ENCODE peak calls at places on chromosomes 13 and 19, in six cellular contexts. Z is heart left ventricle, W is tibial artery, V is neural progenitor cell, K is A673, G is GM13977. U is an unnamed sample.

GRCh38 chr13:48158290-48158689 is 63.4 kb upstream of the MED4 start:
- DNase-seq in V (no peak), W (no peak), K (peak), Z (no peak), G (no peak), U (no peak)

GRCh38 chr13:111980146-111980929 is 86.6 kb upstream of the SOX1 start:
- DNase-seq in W (no peak), G (no peak), Z (no peak), K (no peak), V (no peak), U (no peak)

GRCh38 chr19:46700704-46701103 is 16.2 kb downstream of the PRKD2 start:
- DNase-seq in V (no peak), Z (no peak), K (no peak), W (no peak), G (no peak), U (no peak)

GRCh38 chr13:41495044-41495443 is 37.7 kb downstream of the RGCC start:
- DNase-seq in W (no peak), Z (peak), K (no peak), G (no peak), V (peak), U (no peak)

GRCh38 chr13:108595416-108596257 is 33.8 kb upstream of the MYO16 start:
- DNase-seq in G (no peak), Z (no peak), K (no peak), W (no peak), V (peak), U (no peak)

GRCh38 chr19:44813331-44814131 is 4.6 kb downstream of the BCAM start:
- DNase-seq in W (no peak), V (no peak), Z (no peak), G (no peak), K (no peak), U (no peak)

GRCh38 chr13:73198888-73199497 is 140.2 kb downstream of the KLF5 start:
- DNase-seq in G (no peak), V (no peak), W (no peak), K (no peak), Z (no peak), U (no peak)

GRCh38 chr13:33279414-33279813 is 6.1 kb downstream of the STARD13 start:
- DNase-seq in G (no peak), K (no peak), W (no peak), V (no peak), Z (no peak), U (no peak)

GRCh38 chr19:45419396-45419795 is 4.3 kb downstream of the ERCC1 start:
- DNase-seq in V (no peak), W (peak), K (no peak), Z (no peak), G (peak), U (peak)

GRCh38 chr13:114100446-114101320 is 31.7 kb downstream of the RASA3 start:
- DNase-seq in G (no peak), K (no peak), Z (peak), V (no peak), W (peak), U (peak)

GRCh38 chr19:16394681-16395375 is 70.2 kb downstream of the KLF2 start:
- DNase-seq in G (no peak), V (no peak), Z (no peak), K (no peak), W (no peak), U (no peak)

GRCh38 chr19:294819-295686 is 3.9 kb upstream of the PLPP2 start:
- DNase-seq in K (peak), W (no peak), V (peak), G (peak), Z (no peak), U (peak)

GRCh38 chr13:41344358-41344757 is 33.3 kb downstream of the NAA16 start:
- DNase-seq in W (no peak), K (no peak), V (no peak), Z (no peak), G (no peak), U (no peak)

GRCh38 chr13:90414691-90415596 is 932.5 kb upstream of the MIR17HG start:
- DNase-seq in W (no peak), Z (no peak), K (peak), V (no peak), G (no peak), U (no peak)

GRCh38 chr13:21413013-21413412 is 46.1 kb downstream of the ZDHHC20 start:
- DNase-seq in K (no peak), Z (no peak), G (no peak), W (no peak), V (no peak), U (no peak)

GRCh38 chr13:112760440-112760839 is 70.6 kb downstream of the ATP11A start:
- DNase-seq in K (no peak), G (no peak), Z (no peak), V (no peak), W (no peak), U (no peak)

GRCh38 chr13:99281811-99282263 is 23.7 kb upstream of the GPR18 start:
- DNase-seq in K (no peak), G (peak), Z (peak), W (peak), V (no peak), U (peak)

DNA sequence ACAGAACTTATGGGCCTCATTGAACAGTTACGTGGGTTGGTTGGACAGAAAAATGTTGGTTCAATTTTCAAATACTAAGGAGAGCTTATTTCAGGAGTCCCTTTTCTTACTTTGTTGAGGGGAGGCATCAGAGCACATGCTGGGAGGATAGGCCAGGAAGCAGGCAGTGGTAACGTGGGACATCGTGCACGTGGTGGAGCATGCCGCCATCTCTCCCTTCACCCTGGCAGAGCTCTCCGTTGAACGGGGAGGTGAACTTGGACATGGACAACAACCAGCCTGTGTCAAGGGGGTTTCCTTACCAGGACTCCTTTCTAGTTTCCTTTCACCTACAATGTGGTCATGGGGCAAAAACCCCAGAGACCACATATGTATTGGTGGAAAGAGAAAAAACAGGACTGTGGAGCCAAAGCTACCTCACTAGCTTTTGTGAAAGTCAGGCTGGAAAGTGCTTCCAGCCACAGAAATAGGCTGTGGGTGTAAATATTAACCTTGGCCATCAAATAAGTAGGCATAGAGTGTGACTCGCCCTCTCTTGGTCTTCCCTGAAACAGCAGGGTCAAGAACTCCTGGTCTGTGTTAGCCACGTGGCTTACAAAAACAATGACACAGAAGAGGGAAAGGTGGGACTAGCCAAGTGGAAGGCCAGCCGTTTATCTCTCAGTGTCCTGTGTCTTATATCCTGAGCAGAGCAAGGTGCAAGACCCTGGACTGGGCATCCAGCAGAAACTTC is 14.4 kb downstream of the MICOS13 start:
- DNase-seq in G (peak), Z (no peak), W (no peak), K (no peak), V (no peak), U (no peak)
- TF ChIP-seq CTCF in G (peak), Z (no peak), W (no peak), K (no peak), V (no peak), U (no peak)

GRCh38 chr13:50576156-50576555 is 267.3 kb downstream of the DLEU7 start:
- DNase-seq in V (no peak), G (no peak), Z (no peak), K (no peak), W (no peak), U (no peak)

GRCh38 chr13:50577806-50578205 is 265.7 kb downstream of the DLEU7 start:
- DNase-seq in V (no peak), W (no peak), G (no peak), K (no peak), Z (no peak), U (no peak)

GRCh38 chr13:50581586-50582196 is 261.8 kb downstream of the DLEU7 start:
- DNase-seq in G (no peak), K (no peak), V (no peak), W (no peak), Z (no peak), U (no peak)

GRCh38 chr13:50584856-50585580 is 258.5 kb downstream of the DLEU7 start:
- DNase-seq in K (peak), V (peak), W (no peak), Z (no peak), G (no peak), U (no peak)

DNA sequence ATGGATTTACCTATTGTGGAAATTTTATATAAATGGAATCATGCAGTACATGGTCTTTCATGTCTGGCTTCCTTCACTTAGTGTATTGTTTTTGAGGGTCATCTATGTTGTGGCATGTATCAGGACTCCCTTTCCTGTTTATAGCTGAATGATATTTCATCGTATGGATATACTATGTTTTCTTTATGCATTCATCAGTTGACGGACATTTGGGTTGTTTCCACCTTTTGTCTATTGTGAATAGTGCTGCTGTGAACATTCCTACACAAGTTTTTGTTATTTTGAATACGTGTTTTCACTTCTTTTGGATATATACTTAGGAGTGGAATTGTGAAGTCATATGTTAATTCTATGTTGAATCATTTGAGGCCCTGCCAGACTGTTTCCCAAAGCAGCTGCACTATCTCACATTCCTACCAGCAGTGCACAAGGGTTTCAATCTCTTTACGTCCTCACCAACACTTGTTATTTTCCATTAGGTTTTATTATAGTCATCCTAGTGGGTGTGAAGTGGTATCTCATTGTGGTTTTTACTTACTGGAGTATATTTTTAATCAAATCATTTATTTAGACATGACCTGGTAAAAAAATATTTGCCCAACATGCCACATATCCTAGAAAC is 262.7 kb downstream of the DLEU7 start:
- DNase-seq in K (no peak), V (no peak), Z (no peak), W (no peak), G (no peak), U (no peak)
- TF ChIP-seq CTCF in K (no peak), V (no peak), Z (peak), W (no peak), G (no peak), U (no peak)

GRCh38 chr19:2252481-2253105 is 3.5 kb downstream of the AMH start:
- DNase-seq in V (peak), Z (no peak), G (peak), W (no peak), K (no peak), U (peak)

GRCh38 chr19:2254052-2254872 is 2.0 kb downstream of the JSRP1 start:
- DNase-seq in G (no peak), K (no peak), V (peak), Z (no peak), W (no peak), U (no peak)

GRCh38 chr19:2251577-2252480 is 2.7 kb downstream of the AMH start:
- DNase-seq in K (no peak), W (no peak), V (no peak), G (peak), Z (no peak), U (peak)

GRCh38 chr19:2255112-2255845 is 938 bp downstream of the JSRP1 start:
- DNase-seq in Z (no peak), K (no peak), V (no peak), W (no peak), G (no peak), U (peak)

DNA sequence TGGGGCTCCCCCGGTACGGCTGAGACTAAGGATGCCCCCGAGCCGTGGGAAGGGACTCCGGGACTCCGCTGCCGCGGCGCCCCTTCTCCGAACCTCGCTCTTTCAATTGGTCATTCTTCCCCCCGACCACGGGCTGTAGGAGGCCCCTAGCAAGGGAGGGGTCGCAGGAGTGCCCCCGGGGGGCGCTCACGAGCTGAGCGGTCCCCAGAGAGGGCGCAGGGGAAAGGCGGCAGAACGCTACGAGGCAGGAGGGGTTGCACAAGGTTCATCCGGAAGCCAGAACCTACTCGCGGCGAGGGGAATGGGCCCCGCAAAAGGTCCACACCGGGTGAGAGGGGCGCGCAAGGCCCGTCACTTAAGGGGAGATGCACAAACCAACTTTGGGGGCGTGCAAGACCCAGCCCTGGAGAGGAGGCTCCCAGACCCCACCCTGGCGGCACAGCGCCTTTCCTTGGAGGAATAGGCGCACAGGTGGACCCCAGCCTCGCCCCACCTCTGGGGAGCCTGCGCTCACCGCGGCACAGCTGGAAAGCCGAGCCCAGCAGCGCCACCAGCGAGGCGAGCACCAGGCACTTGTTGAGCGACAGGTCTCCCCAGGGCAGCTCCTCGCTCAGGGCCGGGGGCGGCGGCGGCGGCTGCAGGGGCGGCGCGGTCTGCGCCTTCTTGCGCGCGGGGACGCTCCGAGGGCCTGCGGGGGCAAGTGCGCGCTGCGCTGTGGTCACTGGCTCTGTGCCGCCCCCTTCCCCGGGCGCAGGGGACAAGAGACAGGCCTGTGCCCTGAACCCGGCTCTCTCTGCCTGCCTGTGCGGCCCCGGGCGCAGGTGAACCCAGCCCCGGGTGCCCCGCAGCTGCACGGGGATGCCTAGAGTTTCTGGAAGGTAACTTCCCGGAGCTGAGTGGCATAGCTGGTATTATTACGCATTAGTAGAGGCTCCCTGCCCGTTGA is 2.8 kb downstream of the JSRP1 start:
- DNase-seq in K (no peak), G (peak), V (peak), Z (no peak), W (no peak), U (peak)
- TF ChIP-seq CTCF in K (peak), G (peak), V (peak), Z (no peak), W (no peak), U (peak)

GRCh38 chr19:18291019-18291524 is 9.7 kb upstream of the JUND start:
- DNase-seq in V (no peak), W (no peak), G (no peak), Z (no peak), K (no peak), U (peak)
- TF ChIP-seq CTCF in V (no peak), W (no peak), G (no peak), Z (no peak), K (no peak), U (no peak)

GRCh38 chr13:66354880-66355279 is 875.3 kb downstream of the PCDH9 start:
- DNase-seq in K (no peak), V (no peak), W (no peak), G (no peak), Z (no peak), U (no peak)

GRCh38 chr13:66349945-66350344 is 880.2 kb downstream of the PCDH9 start:
- DNase-seq in V (no peak), W (no peak), G (no peak), Z (no peak), K (no peak), U (no peak)

GRCh38 chr13:66358564-66358963 is 871.6 kb downstream of the PCDH9 start:
- DNase-seq in G (no peak), V (no peak), K (no peak), W (no peak), Z (no peak), U (no peak)

GRCh38 chr13:66348745-66349720 is 881.1 kb downstream of the PCDH9 start:
- DNase-seq in V (no peak), W (no peak), G (no peak), K (no peak), Z (peak), U (no peak)

DNA sequence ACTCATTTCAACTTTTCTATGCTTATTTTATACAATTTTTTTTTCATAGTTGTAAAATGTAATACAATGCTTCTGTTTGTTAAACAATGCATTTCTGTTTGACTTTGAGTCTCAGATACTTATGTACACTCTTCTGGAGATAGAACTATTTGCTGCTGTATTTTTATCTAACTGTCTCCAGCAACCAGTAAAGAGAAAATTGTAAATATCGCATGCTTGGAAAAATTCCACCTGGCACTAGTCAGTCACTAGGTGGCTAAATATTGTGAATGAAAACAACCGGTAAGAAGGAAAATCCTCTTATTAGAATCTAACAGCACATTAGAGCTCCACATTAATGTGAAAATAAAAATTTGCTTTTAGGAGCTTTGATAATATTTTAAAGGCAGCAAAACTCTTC is 876.5 kb downstream of the PCDH9 start:
- DNase-seq in Z (no peak), G (no peak), V (no peak), W (no peak), K (no peak), U (no peak)
- TF ChIP-seq CTCF in Z (no peak), G (no peak), V (peak), W (no peak), K (no peak), U (no peak)

DNA sequence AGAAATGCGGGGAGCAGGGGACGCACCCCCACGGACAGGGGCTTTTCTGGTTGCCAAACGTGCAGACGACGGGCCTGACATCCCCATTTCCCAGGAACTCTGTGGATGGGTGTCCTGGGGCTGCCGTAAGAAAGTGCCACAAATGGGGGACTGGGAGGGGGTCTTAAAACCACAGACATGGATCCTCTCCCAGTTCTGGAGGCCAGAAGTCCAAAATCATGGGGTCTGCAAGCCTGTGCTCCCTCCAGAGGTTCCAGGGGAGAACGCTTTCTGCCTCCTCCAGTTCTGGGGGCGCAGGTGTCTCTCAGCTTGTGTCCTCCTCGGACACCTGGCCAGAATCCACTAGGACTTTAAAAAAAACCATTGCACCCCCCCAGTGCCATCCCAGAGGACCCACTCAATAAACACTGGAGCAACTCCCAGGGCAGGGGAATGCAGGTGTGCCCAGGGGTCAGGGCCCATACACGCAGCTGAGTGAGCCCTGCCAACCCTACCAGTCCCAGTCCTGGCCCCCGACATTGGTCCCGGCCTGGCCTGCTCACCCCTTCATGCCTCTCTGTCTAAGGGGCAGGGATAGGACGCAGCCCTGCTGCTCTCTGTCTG is 103.9 kb downstream of the GADD45B start:
- DNase-seq in Z (no peak), G (no peak), V (no peak), K (no peak), W (no peak), U (no peak)
- TF ChIP-seq CTCF in Z (peak), G (no peak), V (no peak), K (peak), W (no peak), U (no peak)